ENCODE peak calls at places on chromosomes 11 and 22, in eight cellular contexts. Q is body of pancreas; P is Peyer's patch; K is testis; L is CD4-positive, alpha-beta T cell; O is breast epithelium; D is BE2C; H is neural progenitor cell. I is an unnamed sample. For H3K27me3, the result is how much of the 10 kb centered on the place peaks cover.

GRCh38 chr22:32355760-32356159 is 1.9 kb upstream of the RFPL3 start:
- DNase-seq in L (no peak), O (no peak), D (no peak), H (peak), K (no peak), Q (no peak), P (no peak), I (no peak)

GRCh38 chr11:107591446-107592236 is 694 bp downstream of the ELMOD1 start:
- DNase-seq in P (no peak), Q (peak), L (no peak), H (peak), D (peak), O (no peak), K (peak), I (peak)

GRCh38 chr11:3073029-3073435 is 15.8 kb upstream of the CARS1 start:
- DNase-seq in P (no peak), D (no peak), L (no peak), H (no peak), K (no peak), O (no peak), Q (no peak), I (no peak)

GRCh38 chr11:64684357-64684756 is 38.6 kb downstream of the NRXN2 start:
- DNase-seq in H (no peak), K (no peak), P (no peak), Q (no peak), D (no peak), L (no peak), O (no peak), I (no peak)

GRCh38 chr22:20964090-20964798 is 2.8 kb upstream of the AIFM3 start:
- DNase-seq in H (no peak), Q (no peak), O (no peak), D (no peak), L (no peak), K (no peak), P (no peak), I (no peak)

GRCh38 chr11:110988731-110989130 is 256.8 kb upstream of the POU2AF2 start:
- DNase-seq in K (no peak), O (no peak), L (no peak), P (no peak), D (no peak), H (no peak), Q (no peak), I (no peak)

GRCh38 chr11:61019037-61019817 is 47.7 kb downstream of the CD6 start:
- DNase-seq in O (no peak), Q (no peak), L (no peak), D (no peak), P (no peak), H (no peak), K (no peak), I (no peak)

GRCh38 chr11:14480716-14481115 is 18.9 kb downstream of the COPB1 start:
- DNase-seq in Q (no peak), P (no peak), K (no peak), O (no peak), H (no peak), D (no peak), L (no peak), I (no peak)

GRCh38 chr11:45106006-45106405 is 40.4 kb upstream of the PRDM11 start:
- DNase-seq in Q (no peak), L (no peak), O (peak), P (no peak), K (no peak), D (no peak), H (no peak), I (no peak)

GRCh38 chr11:2990617-2991476 is 1.3 kb downstream of the NAP1L4 start:
- DNase-seq in P (peak), H (peak), O (no peak), D (no peak), K (peak), L (peak), Q (no peak), I (no peak)

GRCh38 chr22:48944433-48944755 is 883.3 kb downstream of the BRD1 start:
- DNase-seq in O (no peak), D (no peak), K (no peak), P (peak), H (no peak), Q (no peak), L (no peak), I (no peak)

GRCh38 chr11:124793466-124794278 is 6.5 kb downstream of the MSANTD2 start:
- DNase-seq in H (peak), L (no peak), O (no peak), D (peak), K (peak), P (no peak), Q (peak), I (peak)

GRCh38 chr22:50019316-50019715 is 6.8 kb upstream of the IL17REL start:
- DNase-seq in Q (no peak), K (no peak), O (no peak), P (no peak), L (no peak), H (no peak), D (no peak), I (no peak)

GRCh38 chr11:70552441-70553150 is 154.3 kb downstream of the CTTN start:
- DNase-seq in O (no peak), K (no peak), D (no peak), H (no peak), P (no peak), Q (no peak), L (no peak), I (no peak)

GRCh38 chr22:42308887-42309468 is 38.5 kb upstream of the TCF20 start:
- DNase-seq in K (no peak), L (no peak), Q (no peak), P (no peak), O (no peak), D (peak), H (no peak), I (no peak)

GRCh38 chr22:40607506-40607905 is 29.0 kb downstream of the MRTFA start:
- DNase-seq in D (no peak), H (no peak), K (no peak), P (no peak), O (no peak), L (no peak), Q (no peak), I (no peak)

GRCh38 chr22:40004836-40005235 is 10.1 kb downstream of the FAM83F start:
- DNase-seq in H (no peak), O (no peak), P (no peak), D (no peak), L (no peak), Q (no peak), K (no peak), I (no peak)

GRCh38 chr11:61270354-61271070 is 24.6 kb downstream of the VWCE start:
- DNase-seq in L (no peak), D (no peak), Q (no peak), K (no peak), P (no peak), O (no peak), H (no peak), I (no peak)

GRCh38 chr22:33124471-33124870 is 66.3 kb upstream of the SYN3 start:
- DNase-seq in K (no peak), Q (no peak), D (no peak), O (no peak), L (no peak), P (no peak), H (no peak), I (no peak)

GRCh38 chr11:122729139-122729538 is 73.6 kb downstream of the UBASH3B start:
- DNase-seq in O (no peak), L (no peak), D (no peak), Q (no peak), K (no peak), P (no peak), H (no peak), I (no peak)

GRCh38 chr22:44583076-44583760 is 85.2 kb upstream of the RTL6 start:
- DNase-seq in K (no peak), H (no peak), O (no peak), L (no peak), D (peak), P (no peak), Q (no peak), I (no peak)

GRCh38 chr22:42367980-42368378 is 64.2 kb downstream of the NFAM1 start:
- DNase-seq in Q (peak), H (no peak), L (no peak), P (no peak), O (no peak), K (no peak), D (no peak), I (no peak)

GRCh38 chr11:64611961-64612646 is 21.1 kb downstream of the SLC22A12 start:
- DNase-seq in Q (no peak), P (no peak), O (no peak), K (no peak), L (no peak), H (no peak), D (no peak), I (no peak)

GRCh38 chr11:86035164-86035563 is 33.7 kb downstream of the PICALM start:
- DNase-seq in K (no peak), H (no peak), P (no peak), Q (no peak), D (no peak), L (no peak), O (no peak), I (no peak)

GRCh38 chr11:81990659-81991443 is 742.8 kb downstream of the FAM181B start:
- DNase-seq in H (no peak), P (no peak), O (no peak), K (no peak), D (no peak), Q (no peak), L (no peak), I (no peak)

DNA sequence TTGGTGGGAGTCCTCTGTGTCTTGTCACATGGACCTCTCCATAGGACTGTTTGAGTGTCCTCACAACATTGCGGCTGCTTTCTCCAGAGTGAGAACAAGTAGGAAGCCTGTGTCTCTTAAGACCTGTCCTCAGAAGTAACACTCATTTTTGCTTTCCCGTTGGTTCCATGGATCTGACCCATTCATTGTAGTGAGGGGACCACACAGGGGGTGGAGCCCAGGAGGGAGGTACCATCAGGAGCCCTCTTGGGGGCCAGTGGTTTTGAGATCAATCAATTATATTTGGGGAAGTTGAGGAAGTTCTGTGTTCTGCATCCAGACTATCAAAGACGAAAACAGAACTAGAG is 5.4 kb upstream of the ELFN2 start:
- DNase-seq in O (no peak), P (no peak), H (no peak), D (no peak), K (no peak), L (no peak), Q (no peak), I (no peak)
- H3K27me3 ChIP-seq in O (under half), P (under half), H (under half), D (under half), K (under half), L (under half), Q (under half), I (under half)

GRCh38 chr11:34671117-34671516 is 50.2 kb downstream of the EHF start:
- DNase-seq in Q (no peak), L (no peak), O (no peak), D (no peak), P (no peak), H (no peak), K (no peak), I (no peak)
- TF ChIP-seq CTCF in Q (no peak), L (no peak), O (no peak), D (no peak), P (no peak), H (no peak), K (no peak), I (no peak)

GRCh38 chr11:120562806-120563425 is 51.4 kb downstream of the GRIK4 start:
- DNase-seq in O (no peak), H (no peak), Q (no peak), D (no peak), P (no peak), L (no peak), K (no peak), I (no peak)
- H3K27me3 ChIP-seq in O (under half), H (half or more), Q (under half), D (under half), P (under half), L (under half), K (under half), I (under half)

DNA sequence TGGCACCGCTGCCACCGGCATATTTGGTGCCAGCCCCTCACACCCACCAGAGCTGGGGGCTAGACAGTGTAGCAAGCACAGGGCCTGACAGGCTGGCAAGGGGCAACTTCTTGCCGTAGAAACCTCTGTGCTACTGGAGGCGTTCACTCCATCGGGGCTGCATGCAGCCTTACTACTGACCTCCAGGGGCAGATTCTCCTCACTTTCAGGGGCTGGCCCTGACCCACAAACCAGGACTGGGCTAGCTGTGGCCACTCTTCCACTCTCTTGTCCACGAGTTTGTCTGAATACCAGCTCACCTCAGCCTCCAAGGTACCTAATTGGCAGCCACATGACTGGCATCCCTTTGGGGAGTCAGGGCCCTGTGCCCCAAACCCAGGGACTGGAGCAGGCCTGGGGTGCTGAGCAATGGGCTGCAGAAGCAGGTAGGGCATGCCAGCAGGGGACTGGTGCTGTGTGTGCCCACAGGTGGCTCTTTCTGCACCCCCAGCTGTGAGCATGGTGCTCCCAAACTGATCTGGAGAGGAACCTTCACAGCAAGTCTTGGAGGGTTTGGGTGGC is 2.1 kb upstream of the LMO1 start:
- DNase-seq in K (no peak), D (no peak), L (no peak), P (no peak), O (no peak), Q (no peak), H (peak), I (no peak)
- TF ChIP-seq CTCF in K (no peak), D (peak), L (no peak), P (no peak), O (no peak), Q (peak), H (peak), I (no peak)

DNA sequence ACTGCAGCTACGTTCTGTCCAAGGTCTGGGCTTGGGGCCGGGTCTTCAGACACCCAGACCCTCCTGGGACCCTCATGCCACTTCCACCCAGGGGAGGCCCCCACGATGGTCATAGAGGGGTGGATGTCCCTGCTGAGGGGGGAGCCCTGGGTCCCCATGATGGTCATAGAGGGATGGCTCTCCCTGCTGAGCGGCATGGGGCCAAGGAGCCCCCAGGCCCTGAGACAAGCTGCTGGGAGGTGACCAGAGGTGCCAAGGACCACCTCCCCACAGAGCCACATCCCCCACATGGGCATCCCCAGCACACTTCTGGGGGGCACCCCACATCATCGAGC is 7.2 kb downstream of the MUC5B start:
- DNase-seq in Q (no peak), O (no peak), K (no peak), H (no peak), L (no peak), D (no peak), P (no peak), I (no peak)
- H3K27me3 ChIP-seq in Q (under half), O (half or more), K (under half), H (under half), L (under half), D (under half), P (under half), I (under half)

GRCh38 chr22:36619797-36620390 is 83.7 kb downstream of the CACNG2 start:
- DNase-seq in K (no peak), D (no peak), O (no peak), Q (no peak), P (no peak), H (no peak), L (no peak), I (no peak)

GRCh38 chr22:36616682-36617081 is 86.9 kb downstream of the CACNG2 start:
- DNase-seq in K (no peak), D (no peak), Q (no peak), P (no peak), O (no peak), L (no peak), H (no peak), I (no peak)

GRCh38 chr22:36612458-36612857 is 83.5 kb upstream of the EIF3D start:
- DNase-seq in K (no peak), L (no peak), O (no peak), D (no peak), P (no peak), Q (peak), H (no peak), I (no peak)

GRCh38 chr22:36613958-36614357 is 85.0 kb upstream of the EIF3D start:
- DNase-seq in Q (peak), O (no peak), H (peak), D (no peak), L (no peak), K (no peak), P (no peak), I (no peak)

GRCh38 chr22:36617694-36618522 is 85.6 kb downstream of the CACNG2 start:
- DNase-seq in O (no peak), L (no peak), H (no peak), D (no peak), P (no peak), Q (peak), K (no peak), I (no peak)
- TF ChIP-seq CTCF in O (no peak), L (no peak), H (no peak), D (no peak), P (no peak), Q (no peak), K (no peak), I (no peak)

DNA sequence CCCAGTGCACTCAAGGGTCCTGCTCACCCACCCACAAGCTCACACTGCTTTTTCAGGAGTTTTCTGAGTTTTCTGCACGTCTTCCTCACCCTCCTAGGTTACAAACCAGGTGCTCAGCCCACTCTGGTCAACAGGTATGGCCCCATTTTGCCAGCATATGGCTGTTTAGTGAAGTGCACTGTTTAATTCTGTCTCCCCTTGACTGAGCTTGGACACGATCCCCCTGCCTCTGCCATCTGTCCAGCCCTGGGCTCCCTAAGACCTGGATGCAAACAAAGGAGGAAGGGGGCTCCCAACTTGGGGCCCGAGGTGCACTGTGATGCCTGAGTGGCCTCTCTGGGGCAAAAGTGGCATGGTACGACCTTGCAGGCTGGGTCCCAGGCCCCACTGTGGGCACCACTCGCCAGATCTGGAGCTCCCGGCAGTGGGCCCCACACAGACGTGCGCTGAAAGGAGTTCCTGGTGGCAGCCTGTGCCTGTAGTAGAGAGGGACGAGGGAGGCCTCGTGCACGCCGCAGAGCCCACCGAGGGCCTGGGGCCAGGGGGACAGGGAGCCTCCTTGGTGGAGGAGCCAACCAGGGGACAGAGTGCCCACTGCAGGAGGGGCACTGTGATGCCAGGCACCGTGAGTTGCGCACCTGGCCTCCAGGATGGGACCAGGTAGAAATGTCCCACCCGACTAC is 37.3 kb upstream of the COMT start:
- DNase-seq in Q (no peak), L (no peak), K (no peak), D (no peak), P (no peak), O (no peak), H (no peak), I (no peak)
- H3K27me3 ChIP-seq in Q (under half), L (under half), K (under half), D (under half), P (under half), O (under half), H (under half), I (under half)

GRCh38 chr11:73286240-73286810 is 14.2 kb downstream of the P2RY6 start:
- DNase-seq in D (no peak), H (no peak), P (no peak), O (no peak), K (no peak), L (no peak), Q (no peak), I (no peak)
- TF ChIP-seq CTCF in D (peak), H (no peak), P (no peak), O (no peak), K (no peak), L (no peak), Q (no peak), I (no peak)

GRCh38 chr11:13279487-13279834 is 1.9 kb downstream of the BMAL1 start:
- DNase-seq in H (no peak), K (no peak), P (no peak), D (no peak), L (no peak), O (no peak), Q (no peak), I (no peak)
- H3K27me3 ChIP-seq in H (half or more), K (under half), P (under half), D (under half), L (under half), O (under half), Q (under half), I (under half)